ENCODE peak calls at places on chromosomes 5 and 9, in seven cellular contexts. V is adrenal gland; Z is lower lobe of right lung; W is tibial nerve; D is CD8-positive, alpha-beta T cell; X is AG09319; F is suprapubic skin. P is an unnamed sample.

GRCh38 chr5:61055434-61056006 is 106.7 kb downstream of the SMIM15 start:
- DNase-seq in D (no peak), W (no peak), X (peak), V (no peak), F (no peak), Z (no peak), P (no peak)

GRCh38 chr5:60346391-60346790 is 353.6 kb downstream of the DEPDC1B start:
- DNase-seq in D (no peak), V (no peak), W (no peak), Z (no peak), X (no peak), F (no peak), P (no peak)

GRCh38 chr5:134099288-134099872 is 15.1 kb upstream of the TCF7 start:
- DNase-seq in W (no peak), Z (no peak), X (no peak), F (no peak), D (no peak), V (no peak), P (no peak)

GRCh38 chr9:1829719-1830118 is 185.4 kb upstream of the SMARCA2 start:
- DNase-seq in W (no peak), D (no peak), V (no peak), Z (no peak), F (no peak), X (no peak), P (no peak)

GRCh38 chr5:138951986-138952735 is 77.0 kb upstream of the LRRTM2 start:
- DNase-seq in V (no peak), Z (no peak), D (no peak), W (no peak), X (no peak), F (no peak), P (no peak)

GRCh38 chr9:132012704-132013345 is 66.8 kb downstream of the MED27 start:
- DNase-seq in V (no peak), W (no peak), X (no peak), Z (no peak), F (no peak), D (no peak), P (no peak)

GRCh38 chr5:157046041-157046440 is 12.9 kb downstream of the HAVCR1 start:
- DNase-seq in F (no peak), V (peak), X (no peak), Z (no peak), D (no peak), W (no peak), P (no peak)

GRCh38 chr5:107248065-107248695 is 422.6 kb downstream of the EFNA5 start:
- DNase-seq in D (peak), Z (peak), V (peak), F (no peak), W (peak), X (no peak), P (no peak)

GRCh38 chr5:93294184-93294583 is 286.8 kb downstream of the NR2F1-AS1 start:
- DNase-seq in W (no peak), X (peak), D (no peak), F (no peak), V (no peak), Z (no peak), P (no peak)

GRCh38 chr9:129208191-129209091 is 30.4 kb upstream of the IER5L start:
- DNase-seq in F (no peak), V (no peak), X (no peak), D (peak), Z (no peak), W (no peak), P (no peak)

GRCh38 chr9:4137234-4137633 is 162.6 kb downstream of the GLIS3 start:
- DNase-seq in V (no peak), F (no peak), X (peak), Z (no peak), W (no peak), D (no peak), P (no peak)

GRCh38 chr5:609506-609905 is 2.6 kb upstream of the CEP72 start:
- DNase-seq in V (no peak), W (no peak), D (no peak), F (peak), Z (no peak), X (no peak), P (no peak)

GRCh38 chr9:4048441-4048840 is 251.4 kb downstream of the GLIS3 start:
- DNase-seq in X (peak), V (no peak), Z (no peak), F (no peak), W (no peak), D (no peak), P (no peak)

GRCh38 chr5:158589939-158590338 is 509.8 kb downstream of the EBF1 start:
- DNase-seq in V (no peak), Z (no peak), D (no peak), X (no peak), W (no peak), F (no peak), P (no peak)

GRCh38 chr5:127846884-127847283 is 143.7 kb downstream of the CCDC192 start:
- DNase-seq in F (no peak), V (no peak), X (no peak), D (no peak), W (no peak), Z (no peak), P (no peak)

GRCh38 chr9:9352877-9353481 is 1259.8 kb downstream of the PTPRD start:
- DNase-seq in W (no peak), D (no peak), V (no peak), Z (no peak), X (no peak), F (no peak), P (no peak)

GRCh38 chr5:78896128-78896527 is 89.0 kb downstream of the ARSB start:
- DNase-seq in W (no peak), V (no peak), Z (no peak), F (no peak), D (no peak), X (no peak), P (no peak)

GRCh38 chr9:138115506-138115905 is 237.9 kb downstream of the CACNA1B start:
- DNase-seq in D (no peak), W (no peak), Z (no peak), F (no peak), V (no peak), X (no peak), P (no peak)

GRCh38 chr9:128244443-128245226 is 31.2 kb downstream of the GOLGA2 start:
- DNase-seq in Z (peak), X (peak), V (peak), D (no peak), W (peak), F (peak), P (no peak)

GRCh38 chr9:113619156-113619861 is 155.8 kb downstream of the RGS3 start:
- DNase-seq in Z (no peak), D (no peak), W (no peak), F (peak), V (no peak), X (no peak), P (peak)

GRCh38 chr9:95999390-95999789 is 123.9 kb downstream of the ERCC6L2 start:
- DNase-seq in V (no peak), X (no peak), F (no peak), D (no peak), W (no peak), Z (no peak), P (no peak)

GRCh38 chr9:112925058-112925641 is 34.5 kb upstream of the SLC46A2 start:
- DNase-seq in F (no peak), Z (no peak), X (no peak), V (no peak), D (no peak), W (no peak), P (no peak)

GRCh38 chr5:113451797-113452196 is 17.0 kb upstream of the TSSK1B start:
- DNase-seq in Z (no peak), D (no peak), X (no peak), V (no peak), W (no peak), F (no peak), P (no peak)

GRCh38 chr9:94156549-94157407 is 72.5 kb downstream of the PTPDC1 start:
- DNase-seq in D (no peak), Z (peak), F (peak), W (peak), X (no peak), V (peak), P (no peak)

GRCh38 chr9:74555015-74555414 is 57.9 kb downstream of the RORB start:
- DNase-seq in X (no peak), F (no peak), Z (no peak), V (peak), W (no peak), D (no peak), P (no peak)

GRCh38 chr9:130265431-130266235 is at the start of gene HMCN2:
- DNase-seq in X (no peak), Z (no peak), F (peak), V (no peak), W (no peak), D (no peak), P (peak)

GRCh38 chr5:1856596-1857255 is 26.0 kb downstream of the IRX4 start:
- DNase-seq in D (no peak), W (no peak), X (no peak), F (no peak), Z (no peak), V (no peak), P (no peak)

GRCh38 chr9:744790-745456 is 96.6 kb upstream of the DMRT1 start:
- DNase-seq in D (no peak), W (peak), F (no peak), X (no peak), V (peak), Z (no peak), P (no peak)

GRCh38 chr5:136776022-136776927 is 410.9 kb upstream of the TRPC7 start:
- DNase-seq in X (no peak), V (no peak), D (no peak), Z (no peak), W (no peak), F (no peak), P (no peak)

GRCh38 chr5:136781464-136781863 is 416.1 kb upstream of the TRPC7 start:
- DNase-seq in F (no peak), Z (no peak), X (no peak), V (no peak), D (no peak), W (no peak), P (no peak)

GRCh38 chr5:136780518-136780917 is 415.2 kb upstream of the TRPC7 start:
- DNase-seq in W (no peak), V (no peak), D (no peak), F (no peak), Z (no peak), X (no peak), P (no peak)
- TF ChIP-seq CTCF in W (no peak), V (no peak), D (no peak), F (no peak), Z (no peak), X (no peak), P (no peak)

GRCh38 chr5:149765932-149766331 is 35.8 kb downstream of the PPARGC1B start:
- DNase-seq in X (no peak), V (no peak), Z (no peak), F (no peak), W (no peak), D (no peak), P (no peak)
- TF ChIP-seq CTCF in X (no peak), V (peak), Z (peak), F (no peak), W (no peak), D (peak), P (peak)

GRCh38 chr9:16824545-16825041 is 45.9 kb downstream of the BNC2 start:
- DNase-seq in D (no peak), F (no peak), W (no peak), Z (no peak), X (peak), V (no peak), P (no peak)
- TF ChIP-seq CTCF in D (no peak), F (no peak), W (no peak), Z (no peak), X (peak), V (no peak), P (peak)

GRCh38 chr9:136111910-136112309 is 6.8 kb downstream of the TMEM250 start:
- DNase-seq in V (no peak), X (no peak), Z (no peak), F (no peak), W (no peak), D (no peak), P (no peak)

GRCh38 chr9:136109351-136110081 is 9.2 kb downstream of the TMEM250 start:
- DNase-seq in Z (peak), W (peak), V (peak), D (peak), X (peak), F (peak), P (no peak)

GRCh38 chr9:136111190-136111589 is 7.5 kb downstream of the TMEM250 start:
- DNase-seq in W (no peak), D (no peak), V (no peak), X (no peak), F (no peak), Z (no peak), P (no peak)

GRCh38 chr9:136108648-136109266 is 9.9 kb downstream of the TMEM250 start:
- DNase-seq in V (no peak), X (no peak), W (no peak), D (no peak), F (no peak), Z (no peak), P (no peak)

GRCh38 chr9:136110082-136111061 is 8.3 kb downstream of the TMEM250 start:
- DNase-seq in Z (no peak), V (no peak), D (peak), X (no peak), F (no peak), W (no peak), P (no peak)
- TF ChIP-seq CTCF in Z (no peak), V (no peak), D (no peak), X (peak), F (no peak), W (peak), P (peak)

DNA sequence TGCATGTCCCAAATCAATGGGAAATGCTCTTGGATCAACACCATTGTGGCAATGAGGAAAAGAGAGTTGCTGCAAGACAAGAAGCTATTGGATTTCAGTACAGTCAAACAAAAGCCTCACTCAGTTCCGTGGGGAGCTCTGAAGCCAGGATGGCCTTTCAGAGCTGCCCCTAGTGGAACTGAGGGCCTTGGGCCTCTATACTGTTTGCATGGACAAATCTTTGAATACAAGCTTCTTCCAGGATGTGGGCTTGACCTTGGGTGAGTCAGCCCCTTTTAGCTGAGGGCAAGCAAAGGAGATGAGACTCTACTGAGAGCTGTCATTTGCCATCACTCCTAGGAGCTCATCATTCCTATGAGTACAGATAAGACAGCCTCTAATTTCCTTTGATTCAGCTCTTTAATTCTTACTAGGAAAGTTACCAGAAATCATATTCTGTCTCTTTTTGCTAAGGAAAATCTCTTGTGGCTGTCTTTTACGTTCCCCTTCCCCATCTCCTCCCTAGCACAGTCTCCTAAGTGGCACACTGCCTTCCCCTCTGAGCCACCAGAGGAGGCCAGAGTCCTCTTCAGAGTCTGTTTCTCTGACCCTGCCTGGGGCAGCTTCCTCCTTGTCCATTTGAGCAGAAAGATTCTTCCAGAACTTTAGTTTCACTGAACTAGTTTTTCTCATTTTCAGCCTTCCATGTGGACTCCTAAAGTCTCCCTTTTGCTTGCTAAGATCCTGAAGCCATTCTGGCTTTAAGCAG is 168.8 kb upstream of the POC5 start:
- DNase-seq in W (no peak), D (no peak), X (no peak), Z (no peak), F (no peak), V (no peak), P (no peak)
- TF ChIP-seq CTCF in W (peak), D (no peak), X (no peak), Z (no peak), F (no peak), V (peak), P (peak)

GRCh38 chr9:77455312-77455927 is 192.7 kb downstream of the GNA14 start:
- DNase-seq in F (no peak), V (no peak), W (no peak), D (peak), Z (no peak), X (no peak), P (no peak)
- TF ChIP-seq CTCF in F (peak), V (peak), W (peak), D (peak), Z (peak), X (peak), P (peak)

DNA sequence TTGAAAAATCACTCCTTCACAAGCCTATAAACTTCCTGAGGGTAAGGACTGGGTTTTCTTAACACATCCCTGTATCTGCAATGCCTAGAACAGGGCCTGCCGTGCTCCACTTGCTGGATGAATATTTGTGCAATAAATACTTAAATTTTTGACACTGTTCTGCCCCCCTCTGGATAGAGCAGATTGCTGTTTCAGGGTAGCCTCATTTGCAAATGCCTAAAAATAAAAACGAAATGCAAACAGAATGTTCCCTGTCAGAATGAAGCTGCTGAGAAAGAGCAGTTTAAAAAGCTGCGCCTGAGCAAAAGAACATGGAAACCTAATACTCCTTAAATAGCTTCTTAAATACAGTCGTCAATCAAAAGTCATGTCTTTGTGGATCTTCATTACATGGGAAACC is 385.3 kb downstream of the PRELID2 start:
- DNase-seq in F (no peak), D (no peak), V (no peak), W (no peak), X (no peak), Z (no peak), P (no peak)
- TF ChIP-seq CTCF in F (no peak), D (no peak), V (no peak), W (no peak), X (peak), Z (no peak), P (peak)

GRCh38 chr9:91036356-91036755 is 234.7 kb downstream of the SYK start:
- DNase-seq in X (no peak), V (no peak), F (no peak), D (no peak), W (no peak), Z (no peak), P (peak)

GRCh38 chr9:91037511-91038482 is 236.2 kb downstream of the SYK start:
- DNase-seq in F (no peak), Z (peak), D (no peak), W (no peak), V (peak), X (peak), P (peak)

GRCh38 chr9:91035825-91036208 is 234.2 kb downstream of the SYK start:
- DNase-seq in F (no peak), W (no peak), V (no peak), Z (no peak), D (no peak), X (no peak), P (peak)

GRCh38 chr9:91038483-91039124 is 237.0 kb downstream of the SYK start:
- DNase-seq in D (no peak), F (no peak), W (no peak), X (no peak), V (no peak), Z (no peak), P (peak)

DNA sequence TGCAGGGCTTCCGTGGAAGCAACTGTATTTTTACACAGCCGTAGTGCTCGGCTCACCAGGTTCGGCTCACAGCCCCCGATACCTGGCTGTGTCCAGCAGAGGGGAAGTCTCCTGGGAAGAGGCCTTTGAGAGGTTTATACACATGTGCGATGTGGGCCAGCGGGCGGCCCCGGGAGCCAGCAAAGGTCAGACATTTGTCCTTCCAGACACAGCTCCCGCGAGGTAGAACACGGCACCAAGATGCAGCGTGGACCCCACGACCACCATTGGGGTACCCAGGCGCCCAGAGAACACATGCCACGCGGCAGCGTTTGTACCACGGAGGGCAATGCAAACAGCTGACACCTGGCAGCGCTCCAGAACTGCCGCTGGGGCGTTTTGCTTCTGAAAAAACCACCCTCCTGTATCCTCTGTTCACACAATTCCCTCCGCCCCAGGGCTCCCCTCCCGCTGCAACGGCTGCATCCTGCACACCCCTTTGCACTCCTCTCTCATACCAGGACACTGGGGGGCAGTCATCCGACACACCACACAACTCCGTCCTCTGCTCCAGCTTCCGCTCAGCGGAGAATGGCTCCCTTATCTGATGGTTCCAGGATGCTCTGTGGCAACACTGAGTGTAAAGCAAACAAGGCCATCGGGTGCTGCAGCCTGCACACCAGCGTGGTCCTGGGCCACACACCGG is 235.3 kb downstream of the SYK start:
- DNase-seq in Z (peak), D (peak), W (peak), X (peak), V (peak), F (peak), P (peak)
- TF ChIP-seq CTCF in Z (peak), D (peak), W (peak), X (peak), V (peak), F (peak), P (peak)

P was measured in chondrocyte.